ENCODE peak calls at places on chromosome 7, in eight cellular contexts. M is A549, V is HCT116, U is GM23338, N is HepG2, Z is SK-N-SH, R is Panc1, D is GM12878. K is an unnamed sample.

GRCh38 chr7:41292457-41292856 is 410.4 kb downstream of the INHBA start:
- DNase-seq in M (no peak), V (no peak), U (no peak), N (no peak), Z (no peak), R (peak; percentile 72), D (no peak), K (no peak)

GRCh38 chr7:84682543-84682942 is 488.0 kb upstream of the SEMA3A start:
- DNase-seq in M (no peak), V (no peak), U (no peak), N (no peak), Z (no peak), R (no peak), D (no peak), K (no peak)

GRCh38 chr7:157007470-157008066 is 2.9 kb downstream of the MNX1 start:
- DNase-seq in M (no peak), V (no peak), U (peak; percentile 48), N (no peak), Z (no peak), R (no peak), D (no peak), K (no peak)

GRCh38 chr7:73758581-73759138 is 11.4 kb downstream of the CLDN3 start:
- DNase-seq in M (no peak), V (no peak), U (no peak), N (no peak), Z (no peak), R (no peak), D (no peak), K (no peak)

GRCh38 chr7:100604976-100605911 is 3.1 kb downstream of the PCOLCE start:
- DNase-seq in M (peak; percentile 74), V (no peak), U (peak; percentile 83), N (no peak), Z (no peak), R (no peak), D (no peak), K (no peak)

GRCh38 chr7:81211617-81212016 is 292.8 kb upstream of the SEMA3C start:
- DNase-seq in M (no peak), V (no peak), U (no peak), N (no peak), Z (no peak), R (no peak), D (no peak), K (no peak)

GRCh38 chr7:98133181-98133580 is 26.5 kb downstream of the LMTK2 start:
- DNase-seq in M (no peak), V (no peak), U (no peak), N (no peak), Z (no peak), R (no peak), D (peak; percentile 63), K (peak; percentile 86)

GRCh38 chr7:97118306-97118917 is 914 bp downstream of the SDHAF3 start:
- DNase-seq in M (no peak), V (no peak), U (no peak), N (no peak), Z (no peak), R (no peak), D (no peak), K (no peak)

GRCh38 chr7:12303507-12303906 is 92.4 kb downstream of the TMEM106B start:
- DNase-seq in M (no peak), V (no peak), U (no peak), N (no peak), Z (peak; percentile 17), R (no peak), D (no peak), K (no peak)

GRCh38 chr7:146655928-146656797 is 539.6 kb downstream of the CNTNAP2 start:
- DNase-seq in M (no peak), V (no peak), U (no peak), N (no peak), Z (no peak), R (no peak), D (no peak), K (peak; percentile 84)

GRCh38 chr7:20435305-20435704 is 104.6 kb downstream of the ITGB8 start:
- DNase-seq in M (no peak), V (no peak), U (no peak), N (no peak), Z (no peak), R (no peak), D (no peak), K (no peak)

GRCh38 chr7:96401200-96401599 is 79.3 kb upstream of the SLC25A13 start:
- DNase-seq in M (no peak), V (no peak), U (no peak), N (peak; percentile 50), Z (no peak), R (no peak), D (no peak), K (peak; percentile 44)

GRCh38 chr7:123770378-123770777 is 21.6 kb upstream of the WASL start:
- DNase-seq in M (peak; percentile 86), V (no peak), U (no peak), N (peak; percentile 25), Z (no peak), R (no peak), D (no peak), K (no peak)

GRCh38 chr7:123771846-123772245 is 23.0 kb upstream of the WASL start:
- DNase-seq in M (no peak), V (no peak), U (no peak), N (no peak), Z (no peak), R (no peak), D (no peak), K (no peak)

GRCh38 chr7:123771256-123771655 is 22.5 kb upstream of the WASL start:
- DNase-seq in M (no peak), V (no peak), U (no peak), N (no peak), Z (no peak), R (no peak), D (no peak), K (no peak)

GRCh38 chr7:123768493-123768892 is 19.7 kb upstream of the WASL start:
- DNase-seq in M (no peak), V (no peak), U (no peak), N (no peak), Z (no peak), R (no peak), D (no peak), K (no peak)

DNA sequence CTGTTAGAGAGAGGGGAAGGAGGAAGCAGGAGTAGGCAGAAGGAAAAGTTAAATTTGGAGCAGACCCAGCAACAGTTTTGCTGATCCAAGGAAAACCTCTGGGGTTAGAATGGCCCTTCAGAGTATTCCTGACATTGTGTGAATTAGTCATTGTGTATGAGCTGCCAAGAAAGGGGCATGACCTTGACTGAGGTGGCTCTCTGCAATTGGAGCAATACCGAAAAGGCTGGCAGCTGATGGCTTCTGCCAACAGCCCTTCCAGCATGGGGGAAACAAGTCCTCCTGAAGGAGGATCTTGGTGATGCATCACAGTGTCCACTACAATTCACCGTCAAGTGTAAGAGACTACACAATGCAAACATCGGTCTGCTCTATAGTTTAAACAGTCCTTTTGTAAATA is 20.6 kb upstream of the WASL start:
- DNase-seq in M (peak; percentile 76), V (peak; percentile 62), U (no peak), N (peak; percentile 22), Z (no peak), R (peak; percentile 94), D (no peak), K (no peak)
- TF ChIP-seq REST in M (no peak), V (no peak), U (no peak), N (no peak), Z (no peak), R (no peak), D (no peak), K (no peak)

GRCh38 chr7:18570890-18571478 is 75.4 kb downstream of the HDAC9 start:
- DNase-seq in M (peak; percentile 3), V (peak; percentile 31), U (peak; percentile 44), N (peak; percentile 13), Z (peak; percentile 65), R (no peak), D (no peak), K (no peak)
- TF ChIP-seq CTCF in M (peak; percentile 52), V (peak; percentile 32), U (peak; percentile 60), N (no peak), Z (peak; percentile 93), R (peak; percentile 73), D (no peak), K (no peak)

GRCh38 chr7:54888067-54888735 is 129.2 kb upstream of the SEC61G start:
- DNase-seq in M (no peak), V (no peak), U (peak; percentile 59), N (no peak), Z (peak; percentile 73), R (no peak), D (no peak), K (no peak)

GRCh38 chr7:54882694-54883093 is 123.7 kb upstream of the SEC61G start:
- DNase-seq in M (no peak), V (no peak), U (no peak), N (no peak), Z (no peak), R (no peak), D (no peak), K (no peak)

GRCh38 chr7:54888736-54889082 is 129.7 kb upstream of the SEC61G start:
- DNase-seq in M (no peak), V (no peak), U (no peak), N (no peak), Z (peak; percentile 63), R (no peak), D (no peak), K (no peak)

GRCh38 chr7:54882121-54882520 is 123.1 kb upstream of the SEC61G start:
- DNase-seq in M (no peak), V (no peak), U (no peak), N (no peak), Z (no peak), R (no peak), D (no peak), K (no peak)

GRCh38 chr7:54885285-54885684 is 126.3 kb upstream of the SEC61G start:
- DNase-seq in M (no peak), V (no peak), U (no peak), N (no peak), Z (no peak), R (no peak), D (no peak), K (no peak)
- TF ChIP-seq REST in M (no peak), V (no peak), U (no peak), N (no peak), Z (no peak), R (no peak), D (no peak), K (no peak)

GRCh38 chr7:116525298-116525912 is 569 bp downstream of the CAV1 start:
- DNase-seq in M (no peak), V (no peak), U (peak; percentile 37), N (no peak), Z (peak; percentile 49), R (no peak), D (no peak), K (no peak)
- TF ChIP-seq CTCF in M (no peak), V (no peak), U (no peak), N (no peak), Z (peak; percentile 4), R (no peak), D (no peak), K (no peak)